ENCODE peak calls at places on chromosome 22, in seven cellular contexts. One of them, this sample, is unnamed.

GRCh38 chr22:46538816-46539163 is 1.4 kb upstream of the CELSR1 start:
- DNase-seq in left colon: no peak
- DNase-seq in NCI-H748 treated with DMSO at 0.1 percent for 48 hours: no peak
- DNase-seq in CD4-positive, alpha-beta T cell: no peak
- DNase-seq in NCI-H1048: no peak
- DNase-seq in left ventricle myocardium inferior: peak
- DNase-seq in substantia nigra: no peak
- DNase-seq in this sample: no peak

GRCh38 chr22:19893363-19893762 is 38.7 kb upstream of the GNB1L start:
- DNase-seq in left ventricle myocardium inferior: no peak
- DNase-seq in NCI-H748 treated with DMSO at 0.1 percent for 48 hours: no peak
- DNase-seq in substantia nigra: no peak
- DNase-seq in NCI-H1048: no peak
- DNase-seq in CD4-positive, alpha-beta T cell: no peak
- DNase-seq in left colon: no peak
- DNase-seq in this sample: no peak

GRCh38 chr22:44286673-44287072 is 26.1 kb downstream of the SHISAL1 start:
- DNase-seq in left ventricle myocardium inferior: no peak
- DNase-seq in NCI-H1048: no peak
- DNase-seq in CD4-positive, alpha-beta T cell: no peak
- DNase-seq in NCI-H748 treated with DMSO at 0.1 percent for 48 hours: no peak
- DNase-seq in left colon: no peak
- DNase-seq in substantia nigra: no peak
- DNase-seq in this sample: no peak

GRCh38 chr22:38755155-38755910 is 465 bp downstream of the SUN2 start:
- DNase-seq in left ventricle myocardium inferior: peak
- DNase-seq in NCI-H748 treated with DMSO at 0.1 percent for 48 hours: no peak
- DNase-seq in NCI-H1048: no peak
- DNase-seq in CD4-positive, alpha-beta T cell: no peak
- DNase-seq in substantia nigra: peak
- DNase-seq in left colon: peak
- DNase-seq in this sample: peak

GRCh38 chr22:31144223-31144622 is 3.9 kb upstream of the PLA2G3 start:
- DNase-seq in left colon: no peak
- DNase-seq in CD4-positive, alpha-beta T cell: no peak
- DNase-seq in NCI-H748 treated with DMSO at 0.1 percent for 48 hours: no peak
- DNase-seq in substantia nigra: no peak
- DNase-seq in NCI-H1048: no peak
- DNase-seq in left ventricle myocardium inferior: no peak
- DNase-seq in this sample: no peak

GRCh38 chr22:29856496-29856895 is 18.4 kb upstream of the ASCC2 start:
- DNase-seq in CD4-positive, alpha-beta T cell: no peak
- DNase-seq in left ventricle myocardium inferior: no peak
- DNase-seq in left colon: no peak
- DNase-seq in substantia nigra: no peak
- DNase-seq in NCI-H1048: no peak
- DNase-seq in NCI-H748 treated with DMSO at 0.1 percent for 48 hours: no peak
- DNase-seq in this sample: no peak

GRCh38 chr22:39994566-39995345 is at the start of gene FAM83F:
- DNase-seq in NCI-H1048: no peak
- DNase-seq in NCI-H748 treated with DMSO at 0.1 percent for 48 hours: no peak
- DNase-seq in left ventricle myocardium inferior: no peak
- DNase-seq in left colon: peak
- DNase-seq in substantia nigra: no peak
- DNase-seq in CD4-positive, alpha-beta T cell: no peak
- DNase-seq in this sample: peak

GRCh38 chr22:45072322-45072903 is 62.6 kb upstream of the PHF21B start:
- DNase-seq in left ventricle myocardium inferior: no peak
- DNase-seq in substantia nigra: no peak
- DNase-seq in left colon: no peak
- DNase-seq in NCI-H1048: no peak
- DNase-seq in NCI-H748 treated with DMSO at 0.1 percent for 48 hours: no peak
- DNase-seq in CD4-positive, alpha-beta T cell: no peak
- DNase-seq in this sample: peak

GRCh38 chr22:22168190-22168940 is 76.2 kb upstream of the VPREB1 start:
- DNase-seq in left ventricle myocardium inferior: no peak
- DNase-seq in NCI-H1048: no peak
- DNase-seq in CD4-positive, alpha-beta T cell: no peak
- DNase-seq in left colon: no peak
- DNase-seq in NCI-H748 treated with DMSO at 0.1 percent for 48 hours: peak
- DNase-seq in substantia nigra: no peak
- DNase-seq in this sample: no peak

GRCh38 chr22:49969751-49970527 is 9.4 kb downstream of the PIM3 start:
- DNase-seq in CD4-positive, alpha-beta T cell: no peak
- DNase-seq in left ventricle myocardium inferior: peak
- DNase-seq in NCI-H1048: no peak
- DNase-seq in left colon: peak
- DNase-seq in NCI-H748 treated with DMSO at 0.1 percent for 48 hours: no peak
- DNase-seq in substantia nigra: no peak
- DNase-seq in this sample: no peak

GRCh38 chr22:23070418-23071162 is at the start of gene GNAZ:
- DNase-seq in NCI-H1048: no peak
- DNase-seq in NCI-H748 treated with DMSO at 0.1 percent for 48 hours: peak
- DNase-seq in substantia nigra: peak
- DNase-seq in left colon: peak
- DNase-seq in left ventricle myocardium inferior: no peak
- DNase-seq in CD4-positive, alpha-beta T cell: no peak
- DNase-seq in this sample: peak

GRCh38 chr22:38788417-38788816 is 5.5 kb downstream of the DNAL4 start:
- DNase-seq in CD4-positive, alpha-beta T cell: no peak
- DNase-seq in NCI-H748 treated with DMSO at 0.1 percent for 48 hours: no peak
- DNase-seq in NCI-H1048: no peak
- DNase-seq in left colon: no peak
- DNase-seq in left ventricle myocardium inferior: peak
- DNase-seq in substantia nigra: no peak
- DNase-seq in this sample: no peak

GRCh38 chr22:37024339-37025157 is 5.0 kb downstream of the MPST start:
- DNase-seq in NCI-H748 treated with DMSO at 0.1 percent for 48 hours: no peak
- DNase-seq in left ventricle myocardium inferior: no peak
- DNase-seq in substantia nigra: no peak
- DNase-seq in left colon: peak
- DNase-seq in CD4-positive, alpha-beta T cell: no peak
- DNase-seq in NCI-H1048: no peak
- DNase-seq in this sample: no peak

GRCh38 chr22:42316988-42317387 is 46.5 kb upstream of the TCF20 start:
- DNase-seq in CD4-positive, alpha-beta T cell: no peak
- DNase-seq in substantia nigra: no peak
- DNase-seq in left ventricle myocardium inferior: peak
- DNase-seq in NCI-H1048: no peak
- DNase-seq in NCI-H748 treated with DMSO at 0.1 percent for 48 hours: no peak
- DNase-seq in left colon: peak
- DNase-seq in this sample: peak

GRCh38 chr22:41366323-41367014 is 15.3 kb upstream of the TEF start:
- DNase-seq in NCI-H1048: no peak
- DNase-seq in left colon: no peak
- DNase-seq in NCI-H748 treated with DMSO at 0.1 percent for 48 hours: no peak
- DNase-seq in CD4-positive, alpha-beta T cell: no peak
- DNase-seq in left ventricle myocardium inferior: no peak
- DNase-seq in substantia nigra: no peak
- DNase-seq in this sample: no peak

GRCh38 chr22:19847345-19847632 is 7.4 kb downstream of the GNB1L start:
- DNase-seq in CD4-positive, alpha-beta T cell: no peak
- DNase-seq in substantia nigra: no peak
- DNase-seq in left ventricle myocardium inferior: no peak
- DNase-seq in NCI-H1048: no peak
- DNase-seq in left colon: no peak
- DNase-seq in NCI-H748 treated with DMSO at 0.1 percent for 48 hours: no peak
- DNase-seq in this sample: no peak

GRCh38 chr22:20641198-20641892 is 132.6 kb upstream of the SERPIND1 start:
- DNase-seq in NCI-H1048: no peak
- DNase-seq in CD4-positive, alpha-beta T cell: no peak
- DNase-seq in substantia nigra: no peak
- DNase-seq in left ventricle myocardium inferior: no peak
- DNase-seq in NCI-H748 treated with DMSO at 0.1 percent for 48 hours: no peak
- DNase-seq in left colon: no peak
- DNase-seq in this sample: no peak

GRCh38 chr22:48057116-48057835 is 1294.8 kb downstream of the TBC1D22A start:
- DNase-seq in left colon: no peak
- DNase-seq in NCI-H1048: no peak
- DNase-seq in CD4-positive, alpha-beta T cell: no peak
- DNase-seq in NCI-H748 treated with DMSO at 0.1 percent for 48 hours: no peak
- DNase-seq in left ventricle myocardium inferior: no peak
- DNase-seq in substantia nigra: no peak
- DNase-seq in this sample: no peak

GRCh38 chr22:46050451-46050845 is 73.5 kb upstream of the WNT7B start:
- DNase-seq in NCI-H1048: no peak
- DNase-seq in NCI-H748 treated with DMSO at 0.1 percent for 48 hours: no peak
- DNase-seq in CD4-positive, alpha-beta T cell: no peak
- DNase-seq in left ventricle myocardium inferior: no peak
- DNase-seq in substantia nigra: no peak
- DNase-seq in left colon: no peak
- DNase-seq in this sample: peak

GRCh38 chr22:19085233-19086043 is 36.8 kb downstream of the DGCR2 start:
- DNase-seq in CD4-positive, alpha-beta T cell: no peak
- DNase-seq in NCI-H748 treated with DMSO at 0.1 percent for 48 hours: no peak
- DNase-seq in substantia nigra: no peak
- DNase-seq in left ventricle myocardium inferior: no peak
- DNase-seq in NCI-H1048: no peak
- DNase-seq in left colon: no peak
- DNase-seq in this sample: no peak

GRCh38 chr22:41501209-41501608 is 32.3 kb downstream of the ACO2 start:
- DNase-seq in NCI-H748 treated with DMSO at 0.1 percent for 48 hours: no peak
- DNase-seq in NCI-H1048: no peak
- DNase-seq in CD4-positive, alpha-beta T cell: no peak
- DNase-seq in substantia nigra: peak
- DNase-seq in left colon: no peak
- DNase-seq in left ventricle myocardium inferior: no peak
- DNase-seq in this sample: no peak